ENCODE peak calls at places on chromosomes 11 and 22, in four cellular contexts. One of them, this sample, is unnamed.

GRCh38 chr11:117928818-117929567 is at the start of gene TMPRSS13:
- DNase-seq in neural progenitor cell: no peak
- DNase-seq in fibroblast of lung: no peak
- DNase-seq in PC-3: peak
- DNase-seq in this sample: peak

GRCh38 chr11:118841469-118842222 is 42.0 kb upstream of the CXCR5 start:
- DNase-seq in fibroblast of lung: no peak
- DNase-seq in neural progenitor cell: no peak
- DNase-seq in PC-3: no peak
- DNase-seq in this sample: no peak

GRCh38 chr11:18490736-18491485 is 35.3 kb downstream of the LDHAL6A start:
- DNase-seq in PC-3: no peak
- DNase-seq in neural progenitor cell: no peak
- DNase-seq in fibroblast of lung: no peak
- DNase-seq in this sample: no peak

GRCh38 chr11:13318498-13319295 is 41.1 kb downstream of the BMAL1 start:
- DNase-seq in PC-3: no peak
- DNase-seq in neural progenitor cell: no peak
- DNase-seq in fibroblast of lung: no peak
- DNase-seq in this sample: no peak

GRCh38 chr11:12044799-12045198 is 36.4 kb upstream of the DKK3 start:
- DNase-seq in neural progenitor cell: no peak
- DNase-seq in fibroblast of lung: no peak
- DNase-seq in PC-3: no peak
- DNase-seq in this sample: no peak

GRCh38 chr11:119975561-119976152 is 162.3 kb downstream of the TRIM29 start:
- DNase-seq in fibroblast of lung: no peak
- DNase-seq in PC-3: no peak
- DNase-seq in neural progenitor cell: peak
- DNase-seq in this sample: no peak

GRCh38 chr22:26550498-26551033 is 38.3 kb upstream of the TFIP11 start:
- DNase-seq in neural progenitor cell: peak
- DNase-seq in fibroblast of lung: peak
- DNase-seq in PC-3: peak
- DNase-seq in this sample: no peak

GRCh38 chr22:20249797-20250354 is 18.2 kb downstream of the RTN4R start:
- DNase-seq in PC-3: no peak
- DNase-seq in fibroblast of lung: peak
- DNase-seq in neural progenitor cell: no peak
- DNase-seq in this sample: peak

GRCh38 chr11:34183840-34184358 is 78.5 kb downstream of the NAT10 start:
- DNase-seq in fibroblast of lung: no peak
- DNase-seq in PC-3: no peak
- DNase-seq in neural progenitor cell: no peak
- DNase-seq in this sample: no peak

GRCh38 chr11:2813141-2813908 is 72.2 kb downstream of the CDKN1C start:
- DNase-seq in neural progenitor cell: no peak
- DNase-seq in fibroblast of lung: peak
- DNase-seq in PC-3: no peak
- DNase-seq in this sample: no peak

GRCh38 chr11:11993814-11994213 is 14.6 kb downstream of the DKK3 start:
- DNase-seq in fibroblast of lung: peak
- DNase-seq in PC-3: peak
- DNase-seq in neural progenitor cell: peak
- DNase-seq in this sample: peak

GRCh38 chr22:39634530-39635399 is 64.2 kb downstream of the CACNA1I start:
- DNase-seq in fibroblast of lung: peak
- DNase-seq in PC-3: peak
- DNase-seq in neural progenitor cell: no peak
- DNase-seq in this sample: peak

GRCh38 chr11:57499413-57499982 is 16.0 kb downstream of the SLC43A1 start:
- DNase-seq in fibroblast of lung: peak
- DNase-seq in PC-3: peak
- DNase-seq in neural progenitor cell: peak
- DNase-seq in this sample: peak

GRCh38 chr11:5280582-5281102 is 10.9 kb upstream of the HBE1 start:
- DNase-seq in PC-3: peak
- DNase-seq in fibroblast of lung: peak
- DNase-seq in neural progenitor cell: peak
- DNase-seq in this sample: peak

GRCh38 chr22:36606114-36606513 is 77.1 kb upstream of the EIF3D start:
- DNase-seq in PC-3: no peak
- DNase-seq in fibroblast of lung: no peak
- DNase-seq in neural progenitor cell: no peak
- DNase-seq in this sample: no peak

GRCh38 chr11:126999366-126999765 is 1.2 kb downstream of the KIRREL3 start:
- DNase-seq in neural progenitor cell: no peak
- DNase-seq in fibroblast of lung: no peak
- DNase-seq in PC-3: no peak
- DNase-seq in this sample: no peak

GRCh38 chr11:129317564-129317963 is 58.1 kb upstream of the BARX2 start:
- DNase-seq in PC-3: peak
- DNase-seq in fibroblast of lung: no peak
- DNase-seq in neural progenitor cell: no peak
- DNase-seq in this sample: peak

GRCh38 chr22:43346521-43346929 is 3.4 kb upstream of the SCUBE1 start:
- DNase-seq in fibroblast of lung: peak
- DNase-seq in neural progenitor cell: peak
- DNase-seq in PC-3: peak
- DNase-seq in this sample: peak

GRCh38 chr11:71304045-71304444 is 51.7 kb upstream of the SHANK2 start:
- DNase-seq in PC-3: no peak
- DNase-seq in fibroblast of lung: no peak
- DNase-seq in neural progenitor cell: no peak
- DNase-seq in this sample: no peak

GRCh38 chr11:67614730-67615454 is 8.2 kb downstream of the NDUFV1 start:
- DNase-seq in PC-3: no peak
- DNase-seq in fibroblast of lung: no peak
- DNase-seq in neural progenitor cell: no peak
- DNase-seq in this sample: no peak
- H3K27ac ChIP-seq in PC-3: no peak
- H3K27ac ChIP-seq in fibroblast of lung: no peak
- H3K27ac ChIP-seq in neural progenitor cell: no peak
- H3K27ac ChIP-seq in this sample: no peak

DNA sequence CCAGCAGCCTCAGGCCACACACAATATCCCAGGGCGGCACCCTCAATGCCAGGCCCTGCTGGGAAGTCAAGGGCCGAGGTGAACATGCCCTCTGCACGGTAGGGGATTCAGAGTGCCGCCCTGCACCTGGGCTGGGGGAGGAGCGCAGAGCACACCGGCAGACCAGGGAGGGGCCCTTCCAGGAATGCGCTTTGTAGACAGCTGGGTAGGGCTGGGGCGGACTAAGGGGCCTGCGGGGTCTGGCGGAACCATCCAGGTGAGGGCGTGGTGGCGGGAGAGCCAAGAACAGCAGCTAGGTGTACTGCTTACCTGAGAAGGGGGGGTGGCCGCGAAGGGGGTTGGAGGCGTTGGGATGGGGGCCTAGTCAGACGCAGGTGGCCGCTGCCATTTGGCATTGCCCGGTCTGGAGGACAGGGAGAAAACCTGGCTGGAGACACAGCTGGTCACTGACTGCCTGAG is 26.0 kb downstream of the DUSP8 start:
- DNase-seq in neural progenitor cell: no peak
- DNase-seq in fibroblast of lung: no peak
- DNase-seq in PC-3: no peak
- DNase-seq in this sample: no peak
- H3K9ac ChIP-seq in neural progenitor cell: no peak
- H3K9ac ChIP-seq in fibroblast of lung: no peak
- H3K9ac ChIP-seq in PC-3: no peak
- H3K9ac ChIP-seq in this sample: no peak

DNA sequence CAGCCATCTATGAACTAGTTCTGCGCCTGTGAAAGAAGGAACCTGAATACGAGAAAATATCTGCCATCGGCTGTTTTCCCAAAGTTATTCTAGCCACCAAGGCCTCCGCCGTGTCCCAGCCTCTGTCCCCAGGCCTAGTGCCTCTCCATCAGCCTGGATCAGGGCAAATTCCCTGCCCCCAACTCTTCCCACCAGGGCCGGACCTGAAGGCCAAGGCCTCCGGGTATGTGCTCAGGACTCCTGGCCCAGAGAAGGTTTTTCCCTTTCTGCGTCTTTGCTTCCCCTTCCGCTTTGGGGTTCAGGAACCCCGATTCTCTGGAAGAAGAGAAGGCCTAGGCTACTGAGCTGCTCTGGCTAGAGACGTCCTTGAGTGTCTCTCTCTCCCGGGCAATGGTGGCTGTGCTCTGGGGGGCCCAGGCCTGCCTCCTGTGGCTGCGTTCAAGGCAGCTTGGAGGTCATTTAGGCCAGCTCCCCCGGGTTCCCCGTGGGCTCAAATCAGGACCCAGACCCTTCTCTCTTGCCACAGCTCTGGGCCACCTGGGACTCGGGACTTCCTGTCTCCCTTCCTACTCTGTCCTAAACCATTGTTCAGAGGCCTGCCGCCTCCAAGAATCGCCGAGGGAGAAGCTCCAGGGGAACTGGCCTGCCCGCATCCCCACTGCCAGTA is 1.6 kb downstream of the ALX4 start:
- DNase-seq in fibroblast of lung: no peak
- DNase-seq in PC-3: no peak
- DNase-seq in neural progenitor cell: no peak
- DNase-seq in this sample: no peak
- TF ChIP-seq EZH2 in fibroblast of lung: no peak
- TF ChIP-seq EZH2 in PC-3: no peak
- TF ChIP-seq EZH2 in neural progenitor cell: no peak
- TF ChIP-seq EZH2 in this sample: no peak

GRCh38 chr11:76275446-76275845 is 69.1 kb upstream of the WNT11 start:
- DNase-seq in fibroblast of lung: no peak
- DNase-seq in PC-3: no peak
- DNase-seq in neural progenitor cell: no peak
- DNase-seq in this sample: no peak

GRCh38 chr11:76278526-76278925 is 72.2 kb upstream of the WNT11 start:
- DNase-seq in fibroblast of lung: no peak
- DNase-seq in neural progenitor cell: no peak
- DNase-seq in PC-3: no peak
- DNase-seq in this sample: no peak

GRCh38 chr11:76276773-76277155 is 70.5 kb upstream of the WNT11 start:
- DNase-seq in neural progenitor cell: no peak
- DNase-seq in fibroblast of lung: no peak
- DNase-seq in PC-3: no peak
- DNase-seq in this sample: no peak

GRCh38 chr11:76277298-76278175 is 71.2 kb upstream of the WNT11 start:
- DNase-seq in fibroblast of lung: no peak
- DNase-seq in neural progenitor cell: peak
- DNase-seq in PC-3: no peak
- DNase-seq in this sample: no peak

DNA sequence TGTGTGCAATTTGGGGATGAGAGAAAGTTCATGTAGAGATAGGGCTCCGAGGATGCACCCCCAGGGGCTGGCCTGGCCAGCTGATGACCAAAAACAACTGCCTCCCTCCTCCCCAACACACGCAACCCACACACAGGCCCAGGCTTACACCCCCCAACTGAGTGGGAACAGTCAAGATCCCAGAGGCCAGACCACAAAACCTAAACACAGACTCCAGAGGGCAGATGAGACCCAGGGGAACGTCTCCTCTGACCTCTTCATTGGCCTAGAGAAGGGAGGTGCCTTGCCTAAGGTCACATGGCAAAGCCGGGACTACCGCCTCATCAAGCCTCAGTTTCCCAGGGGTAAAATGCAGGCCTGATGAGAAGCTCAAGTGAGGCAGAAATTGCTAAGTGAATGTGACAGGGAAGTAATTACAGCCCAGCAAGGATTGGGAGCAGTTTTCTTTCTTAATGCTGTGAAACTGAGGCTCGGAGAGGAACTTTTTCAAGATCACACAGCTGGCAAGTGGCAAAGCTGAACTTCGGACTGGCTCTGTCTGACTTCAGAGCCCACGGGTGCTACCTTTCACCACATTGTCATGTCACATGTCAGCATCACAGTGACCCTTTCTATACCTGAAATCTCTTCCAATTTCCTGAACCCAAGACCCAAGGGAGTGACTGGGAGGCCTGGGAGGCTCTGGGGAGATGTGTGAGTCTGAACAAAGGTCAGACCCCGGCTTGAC is 69.9 kb upstream of the WNT11 start:
- DNase-seq in neural progenitor cell: no peak
- DNase-seq in fibroblast of lung: no peak
- DNase-seq in PC-3: no peak
- DNase-seq in this sample: no peak
- H3K27ac ChIP-seq in neural progenitor cell: no peak
- H3K27ac ChIP-seq in fibroblast of lung: no peak
- H3K27ac ChIP-seq in PC-3: no peak
- H3K27ac ChIP-seq in this sample: no peak

GRCh38 chr22:37850801-37851200 is 1.6 kb downstream of the EIF3L start:
- DNase-seq in PC-3: no peak
- DNase-seq in neural progenitor cell: no peak
- DNase-seq in fibroblast of lung: no peak
- DNase-seq in this sample: no peak
- H3K9ac ChIP-seq in PC-3: no peak
- H3K9ac ChIP-seq in neural progenitor cell: no peak
- H3K9ac ChIP-seq in fibroblast of lung: no peak
- H3K9ac ChIP-seq in this sample: no peak

GRCh38 chr22:22094921-22095320 is 112.3 kb upstream of the TOP3B start:
- DNase-seq in neural progenitor cell: no peak
- DNase-seq in fibroblast of lung: peak
- DNase-seq in PC-3: no peak
- DNase-seq in this sample: no peak
- TF ChIP-seq EZH2 in neural progenitor cell: no peak
- TF ChIP-seq EZH2 in fibroblast of lung: no peak
- TF ChIP-seq EZH2 in PC-3: no peak
- TF ChIP-seq EZH2 in this sample: no peak

GRCh38 chr11:115182282-115182952 is 321.8 kb downstream of the CADM1 start:
- DNase-seq in neural progenitor cell: no peak
- DNase-seq in fibroblast of lung: no peak
- DNase-seq in PC-3: no peak
- DNase-seq in this sample: no peak
- H3K27ac ChIP-seq in neural progenitor cell: no peak
- H3K27ac ChIP-seq in fibroblast of lung: no peak
- H3K27ac ChIP-seq in PC-3: no peak
- H3K27ac ChIP-seq in this sample: no peak

GRCh38 chr11:114261791-114262190 is 34.4 kb upstream of the NNMT start:
- DNase-seq in neural progenitor cell: no peak
- DNase-seq in fibroblast of lung: no peak
- DNase-seq in PC-3: no peak
- DNase-seq in this sample: no peak
- H3K9ac ChIP-seq in neural progenitor cell: no peak
- H3K9ac ChIP-seq in fibroblast of lung: no peak
- H3K9ac ChIP-seq in PC-3: no peak
- H3K9ac ChIP-seq in this sample: no peak

GRCh38 chr11:64608636-64609035 is 17.6 kb downstream of the SLC22A12 start:
- DNase-seq in fibroblast of lung: no peak
- DNase-seq in neural progenitor cell: peak
- DNase-seq in PC-3: no peak
- DNase-seq in this sample: no peak
- TF ChIP-seq EZH2 in fibroblast of lung: peak
- TF ChIP-seq EZH2 in neural progenitor cell: no peak
- TF ChIP-seq EZH2 in PC-3: no peak
- TF ChIP-seq EZH2 in this sample: no peak

GRCh38 chr11:16805942-16806341 is 67.5 kb downstream of the C11orf58 start:
- DNase-seq in fibroblast of lung: peak
- DNase-seq in PC-3: peak
- DNase-seq in neural progenitor cell: no peak
- DNase-seq in this sample: no peak
- H3K27ac ChIP-seq in fibroblast of lung: no peak
- H3K27ac ChIP-seq in PC-3: no peak
- H3K27ac ChIP-seq in neural progenitor cell: no peak
- H3K27ac ChIP-seq in this sample: no peak